ENCODE peak calls at places on chromosomes 13 and 19, in seven cellular contexts. One of them, this sample, is unnamed.

GRCh38 chr19:3358919-3359849 is 7.2 kb upstream of the NFIC start:
- DNase-seq in A673: peak
- DNase-seq in adrenal gland: peak
- DNase-seq in ascending aorta: no peak
- DNase-seq in HepG2: no peak
- DNase-seq in lower lobe of right lung: peak
- DNase-seq in thoracic aorta: no peak
- DNase-seq in this sample: no peak

GRCh38 chr13:41462427-41462826 is 5.1 kb downstream of the RGCC start:
- DNase-seq in thoracic aorta: no peak
- DNase-seq in ascending aorta: no peak
- DNase-seq in lower lobe of right lung: no peak
- DNase-seq in HepG2: no peak
- DNase-seq in adrenal gland: no peak
- DNase-seq in A673: no peak
- DNase-seq in this sample: no peak

GRCh38 chr13:114035583-114036501 is 62.0 kb upstream of the C13orf46 start:
- DNase-seq in adrenal gland: no peak
- DNase-seq in thoracic aorta: no peak
- DNase-seq in ascending aorta: no peak
- DNase-seq in HepG2: no peak
- DNase-seq in lower lobe of right lung: no peak
- DNase-seq in A673: no peak
- DNase-seq in this sample: no peak

GRCh38 chr19:6720369-6721112 is at the start of gene C3:
- DNase-seq in adrenal gland: peak
- DNase-seq in ascending aorta: no peak
- DNase-seq in HepG2: peak
- DNase-seq in lower lobe of right lung: peak
- DNase-seq in thoracic aorta: no peak
- DNase-seq in A673: no peak
- DNase-seq in this sample: peak

GRCh38 chr19:7534531-7534980 is 961 bp upstream of the PNPLA6 start:
- DNase-seq in HepG2: peak
- DNase-seq in adrenal gland: peak
- DNase-seq in thoracic aorta: peak
- DNase-seq in A673: peak
- DNase-seq in lower lobe of right lung: peak
- DNase-seq in ascending aorta: peak
- DNase-seq in this sample: peak

GRCh38 chr13:33441015-33441414 is 155.5 kb upstream of the STARD13 start:
- DNase-seq in A673: peak
- DNase-seq in HepG2: peak
- DNase-seq in lower lobe of right lung: no peak
- DNase-seq in thoracic aorta: no peak
- DNase-seq in adrenal gland: no peak
- DNase-seq in ascending aorta: no peak
- DNase-seq in this sample: peak

GRCh38 chr13:28579334-28579733 is 79.6 kb upstream of the POMP start:
- DNase-seq in thoracic aorta: no peak
- DNase-seq in adrenal gland: no peak
- DNase-seq in lower lobe of right lung: peak
- DNase-seq in A673: no peak
- DNase-seq in HepG2: no peak
- DNase-seq in ascending aorta: no peak
- DNase-seq in this sample: no peak

GRCh38 chr19:10074153-10074552 is 12.0 kb upstream of the SHFL start:
- DNase-seq in HepG2: peak
- DNase-seq in thoracic aorta: no peak
- DNase-seq in adrenal gland: no peak
- DNase-seq in lower lobe of right lung: no peak
- DNase-seq in ascending aorta: no peak
- DNase-seq in A673: peak
- DNase-seq in this sample: no peak

GRCh38 chr19:4830768-4831265 is 695 bp downstream of the TICAM1 start:
- DNase-seq in ascending aorta: no peak
- DNase-seq in HepG2: no peak
- DNase-seq in adrenal gland: no peak
- DNase-seq in thoracic aorta: no peak
- DNase-seq in lower lobe of right lung: no peak
- DNase-seq in A673: no peak
- DNase-seq in this sample: peak

GRCh38 chr13:79593611-79594275 is 112.8 kb downstream of the NDFIP2 start:
- DNase-seq in adrenal gland: no peak
- DNase-seq in A673: no peak
- DNase-seq in lower lobe of right lung: no peak
- DNase-seq in ascending aorta: no peak
- DNase-seq in thoracic aorta: no peak
- DNase-seq in HepG2: no peak
- DNase-seq in this sample: peak

GRCh38 chr19:45403781-45404556 is 900 bp downstream of the PPP1R13L start:
- DNase-seq in A673: peak
- DNase-seq in HepG2: peak
- DNase-seq in adrenal gland: peak
- DNase-seq in ascending aorta: no peak
- DNase-seq in thoracic aorta: no peak
- DNase-seq in lower lobe of right lung: peak
- DNase-seq in this sample: peak

GRCh38 chr13:61778531-61778930 is 362.9 kb upstream of the PCDH20 start:
- DNase-seq in adrenal gland: no peak
- DNase-seq in thoracic aorta: no peak
- DNase-seq in A673: peak
- DNase-seq in HepG2: no peak
- DNase-seq in lower lobe of right lung: no peak
- DNase-seq in ascending aorta: no peak
- DNase-seq in this sample: no peak

GRCh38 chr19:5850743-5851293 is 431 bp downstream of the FUT3 start:
- DNase-seq in lower lobe of right lung: peak
- DNase-seq in HepG2: no peak
- DNase-seq in A673: peak
- DNase-seq in thoracic aorta: no peak
- DNase-seq in adrenal gland: peak
- DNase-seq in ascending aorta: no peak
- DNase-seq in this sample: peak

GRCh38 chr19:39166571-39167391 is 30.0 kb upstream of the NCCRP1 start:
- DNase-seq in ascending aorta: no peak
- DNase-seq in A673: no peak
- DNase-seq in thoracic aorta: no peak
- DNase-seq in lower lobe of right lung: peak
- DNase-seq in HepG2: peak
- DNase-seq in adrenal gland: peak
- DNase-seq in this sample: peak

GRCh38 chr13:114010401-114011101 is 36.7 kb upstream of the C13orf46 start:
- DNase-seq in lower lobe of right lung: peak
- DNase-seq in adrenal gland: no peak
- DNase-seq in HepG2: no peak
- DNase-seq in ascending aorta: no peak
- DNase-seq in thoracic aorta: no peak
- DNase-seq in A673: no peak
- DNase-seq in this sample: no peak

GRCh38 chr19:3107658-3108057 is 13.5 kb downstream of the GNA11 start:
- DNase-seq in lower lobe of right lung: no peak
- DNase-seq in A673: no peak
- DNase-seq in thoracic aorta: no peak
- DNase-seq in ascending aorta: no peak
- DNase-seq in HepG2: no peak
- DNase-seq in adrenal gland: no peak
- DNase-seq in this sample: no peak

GRCh38 chr19:30132312-30133075 is 190.5 kb downstream of the URI1 start:
- DNase-seq in thoracic aorta: no peak
- DNase-seq in ascending aorta: no peak
- DNase-seq in A673: no peak
- DNase-seq in HepG2: no peak
- DNase-seq in lower lobe of right lung: no peak
- DNase-seq in adrenal gland: no peak
- DNase-seq in this sample: no peak

GRCh38 chr13:19605161-19605955 is 28.1 kb upstream of the MPHOSPH8 start:
- DNase-seq in lower lobe of right lung: no peak
- DNase-seq in A673: no peak
- DNase-seq in thoracic aorta: no peak
- DNase-seq in adrenal gland: no peak
- DNase-seq in ascending aorta: no peak
- DNase-seq in HepG2: no peak
- DNase-seq in this sample: peak

GRCh38 chr13:71217827-71218226 is 649.2 kb downstream of the DACH1 start:
- DNase-seq in lower lobe of right lung: no peak
- DNase-seq in ascending aorta: no peak
- DNase-seq in adrenal gland: no peak
- DNase-seq in HepG2: no peak
- DNase-seq in A673: no peak
- DNase-seq in thoracic aorta: no peak
- DNase-seq in this sample: no peak

GRCh38 chr13:71209217-71209616 is 657.8 kb downstream of the DACH1 start:
- DNase-seq in adrenal gland: no peak
- DNase-seq in thoracic aorta: no peak
- DNase-seq in ascending aorta: no peak
- DNase-seq in lower lobe of right lung: no peak
- DNase-seq in A673: no peak
- DNase-seq in HepG2: no peak
- DNase-seq in this sample: no peak

GRCh38 chr13:71210861-71211260 is 656.1 kb downstream of the DACH1 start:
- DNase-seq in HepG2: no peak
- DNase-seq in ascending aorta: no peak
- DNase-seq in adrenal gland: no peak
- DNase-seq in A673: no peak
- DNase-seq in lower lobe of right lung: no peak
- DNase-seq in thoracic aorta: no peak
- DNase-seq in this sample: no peak

GRCh38 chr13:71218960-71219359 is 648.0 kb downstream of the DACH1 start:
- DNase-seq in adrenal gland: no peak
- DNase-seq in HepG2: peak
- DNase-seq in thoracic aorta: no peak
- DNase-seq in lower lobe of right lung: no peak
- DNase-seq in A673: peak
- DNase-seq in ascending aorta: no peak
- DNase-seq in this sample: no peak

DNA sequence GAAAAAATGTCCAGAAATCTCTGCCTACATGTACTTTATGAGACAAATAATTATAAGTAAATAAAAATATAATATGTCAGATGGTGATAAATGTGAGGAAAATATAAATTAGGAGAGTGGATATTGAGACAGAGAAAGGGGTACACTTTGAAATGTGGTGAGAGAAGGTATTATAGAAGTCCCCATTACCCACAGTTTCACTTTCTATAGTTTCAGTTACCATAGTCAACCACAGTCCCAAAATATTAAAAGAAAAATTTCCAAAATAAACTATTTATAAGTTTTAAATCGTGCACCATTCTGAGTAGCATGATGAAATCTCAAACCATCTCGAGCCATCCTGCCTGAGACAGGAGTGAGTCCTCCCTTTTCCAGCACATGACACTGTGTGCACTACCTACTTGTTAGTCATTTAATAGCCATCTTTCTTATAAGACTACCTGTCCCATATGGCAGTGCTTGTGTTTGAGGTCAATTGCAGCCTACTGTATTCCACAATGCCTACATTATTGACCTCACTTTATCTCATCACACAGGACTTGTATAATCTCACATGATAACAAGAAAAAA is 653.7 kb downstream of the DACH1 start:
- DNase-seq in HepG2: no peak
- DNase-seq in adrenal gland: no peak
- DNase-seq in A673: no peak
- DNase-seq in thoracic aorta: no peak
- DNase-seq in ascending aorta: no peak
- DNase-seq in lower lobe of right lung: no peak
- DNase-seq in this sample: no peak
- H3K27ac ChIP-seq in HepG2: no peak
- H3K27ac ChIP-seq in adrenal gland: no peak
- H3K27ac ChIP-seq in A673: no peak
- H3K27ac ChIP-seq in thoracic aorta: no peak
- H3K27ac ChIP-seq in ascending aorta: no peak
- H3K27ac ChIP-seq in lower lobe of right lung: no peak
- H3K27ac ChIP-seq in this sample: no peak

GRCh38 chr19:18562086-18562485 is 4.4 kb downstream of the KXD1 start:
- DNase-seq in thoracic aorta: peak
- DNase-seq in HepG2: no peak
- DNase-seq in adrenal gland: no peak
- DNase-seq in lower lobe of right lung: no peak
- DNase-seq in A673: no peak
- DNase-seq in ascending aorta: peak
- DNase-seq in this sample: no peak
- H3K27ac ChIP-seq in thoracic aorta: peak
- H3K27ac ChIP-seq in HepG2: no peak
- H3K27ac ChIP-seq in adrenal gland: peak
- H3K27ac ChIP-seq in lower lobe of right lung: peak
- H3K27ac ChIP-seq in A673: no peak
- H3K27ac ChIP-seq in ascending aorta: peak
- H3K27ac ChIP-seq in this sample: peak

DNA sequence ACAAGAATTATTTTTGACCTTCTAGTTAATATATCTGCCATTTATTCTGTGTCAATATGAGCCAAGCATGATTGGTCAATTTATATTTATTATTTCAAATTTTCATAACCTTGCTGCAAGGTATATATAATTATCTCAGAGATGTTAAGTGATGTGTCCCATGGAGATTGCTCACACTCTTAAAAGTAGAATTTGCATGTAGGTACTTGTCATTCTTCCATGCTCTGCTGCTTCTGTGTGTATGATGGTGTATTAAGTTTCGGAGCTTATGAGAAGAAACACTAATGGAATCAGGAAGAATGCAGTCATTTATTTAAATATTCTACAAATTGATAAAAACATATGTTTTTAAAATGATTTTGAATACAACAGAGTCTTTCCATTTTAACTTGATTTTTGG is 586.8 kb upstream of the MIR17HG start:
- DNase-seq in lower lobe of right lung: no peak
- DNase-seq in thoracic aorta: no peak
- DNase-seq in A673: no peak
- DNase-seq in HepG2: no peak
- DNase-seq in adrenal gland: no peak
- DNase-seq in ascending aorta: no peak
- DNase-seq in this sample: no peak
- H3K27ac ChIP-seq in lower lobe of right lung: no peak
- H3K27ac ChIP-seq in thoracic aorta: no peak
- H3K27ac ChIP-seq in A673: no peak
- H3K27ac ChIP-seq in HepG2: no peak
- H3K27ac ChIP-seq in adrenal gland: no peak
- H3K27ac ChIP-seq in ascending aorta: no peak
- H3K27ac ChIP-seq in this sample: no peak

DNA sequence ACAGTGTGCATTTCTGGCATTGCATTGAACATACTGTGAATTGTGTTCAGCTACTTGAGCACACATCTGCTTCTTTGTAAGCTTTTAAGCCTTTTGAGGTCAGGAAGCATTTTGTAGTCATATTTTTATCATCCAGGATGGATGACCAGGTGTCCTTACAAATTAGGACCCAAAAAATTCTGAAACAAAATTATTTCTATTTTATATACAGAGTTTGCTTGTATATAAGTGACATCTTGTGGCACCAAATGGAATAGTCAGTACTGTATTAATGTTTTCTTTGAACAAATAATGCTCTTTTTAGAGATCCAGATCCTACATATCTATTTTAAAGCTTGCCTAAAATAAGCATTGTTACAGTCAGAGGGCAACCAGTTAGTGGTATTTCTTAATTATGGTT is 9.5 kb upstream of the SUPT20H start:
- DNase-seq in adrenal gland: no peak
- DNase-seq in HepG2: no peak
- DNase-seq in thoracic aorta: no peak
- DNase-seq in lower lobe of right lung: no peak
- DNase-seq in A673: peak
- DNase-seq in ascending aorta: no peak
- DNase-seq in this sample: no peak
- H3K27ac ChIP-seq in adrenal gland: no peak
- H3K27ac ChIP-seq in HepG2: no peak
- H3K27ac ChIP-seq in thoracic aorta: no peak
- H3K27ac ChIP-seq in lower lobe of right lung: no peak
- H3K27ac ChIP-seq in A673: no peak
- H3K27ac ChIP-seq in ascending aorta: no peak
- H3K27ac ChIP-seq in this sample: no peak

GRCh38 chr19:49849433-49850220 is 1.3 kb upstream of the PTOV1 start:
- DNase-seq in adrenal gland: no peak
- DNase-seq in HepG2: no peak
- DNase-seq in A673: no peak
- DNase-seq in lower lobe of right lung: no peak
- DNase-seq in thoracic aorta: no peak
- DNase-seq in ascending aorta: no peak
- DNase-seq in this sample: no peak
- H3K27ac ChIP-seq in adrenal gland: peak
- H3K27ac ChIP-seq in HepG2: peak
- H3K27ac ChIP-seq in A673: peak
- H3K27ac ChIP-seq in lower lobe of right lung: peak
- H3K27ac ChIP-seq in thoracic aorta: peak
- H3K27ac ChIP-seq in ascending aorta: peak
- H3K27ac ChIP-seq in this sample: peak

This sample was measured in RWPE1.